ENCODE peak calls at places on chromosomes 12 and 14, in nine cellular contexts. O, L, S, T, V, I, F, Y and C are unnamed samples.

GRCh38 chr12:18135509-18135908 is 45.5 kb upstream of the RERGL start:
- DNase-seq in L (no peak), F (peak), S (no peak), V (no peak), I (no peak), Y (no peak), T (no peak), O (no peak), C (no peak)

GRCh38 chr12:123356159-123356670 is 8.4 kb downstream of the SBNO1 start:
- DNase-seq in L (no peak), V (no peak), F (no peak), O (no peak), Y (no peak), I (no peak), T (no peak), S (no peak), C (no peak)

GRCh38 chr12:63816031-63816430 is 28.5 kb upstream of the SRGAP1 start:
- DNase-seq in O (no peak), I (no peak), S (no peak), V (no peak), F (no peak), T (no peak), L (no peak), Y (no peak), C (no peak)

GRCh38 chr12:113152835-113153814 is 3.6 kb downstream of the CFAP73 start:
- DNase-seq in O (peak), T (peak), V (peak), F (peak), L (no peak), Y (peak), S (peak), I (no peak), C (peak)

GRCh38 chr14:92670967-92671366 is 77.5 kb downstream of the LGMN start:
- DNase-seq in S (no peak), T (no peak), I (no peak), V (no peak), F (no peak), L (no peak), O (no peak), Y (no peak), C (no peak)

GRCh38 chr14:86166541-86166940 is 636.6 kb downstream of the FLRT2 start:
- DNase-seq in Y (no peak), S (no peak), L (no peak), O (no peak), T (no peak), I (no peak), V (no peak), F (no peak), C (no peak)

GRCh38 chr12:121729021-121729420 is 16.5 kb downstream of the TMEM120B start:
- DNase-seq in S (no peak), L (no peak), I (no peak), V (no peak), F (no peak), T (no peak), Y (no peak), O (no peak), C (no peak)

GRCh38 chr14:102539544-102540309 is 30.2 kb upstream of the ANKRD9 start:
- DNase-seq in I (no peak), V (no peak), Y (no peak), F (no peak), S (peak), T (no peak), O (no peak), L (peak), C (no peak)

GRCh38 chr14:98871796-98872195 is 400.2 kb downstream of the BCL11B start:
- DNase-seq in S (no peak), O (no peak), Y (no peak), V (no peak), F (peak), T (no peak), I (no peak), L (no peak), C (no peak)

GRCh38 chr14:106459971-106460730 is 933.8 kb downstream of the TMEM121 start:
- DNase-seq in F (peak), S (no peak), L (no peak), Y (no peak), I (peak), T (peak), V (no peak), O (no peak), C (peak)

GRCh38 chr14:95489163-95489887 is 27.1 kb downstream of the SYNE3 start:
- DNase-seq in T (no peak), Y (no peak), I (no peak), V (peak), L (no peak), S (peak), F (peak), O (no peak), C (no peak)

GRCh38 chr12:10722905-10723866 is at the start of gene YBX3:
- DNase-seq in V (peak), L (peak), O (peak), I (peak), Y (peak), F (peak), T (peak), S (peak), C (peak)

GRCh38 chr14:72738181-72738611 is 155.7 kb downstream of the DPF3 start:
- DNase-seq in V (no peak), F (peak), Y (no peak), O (no peak), T (no peak), I (no peak), L (no peak), S (no peak), C (no peak)

GRCh38 chr12:104738841-104739642 is 219.0 kb downstream of the SLC41A2 start:
- DNase-seq in I (no peak), L (no peak), Y (no peak), T (no peak), S (no peak), V (no peak), O (no peak), F (no peak), C (peak)

GRCh38 chr14:100915582-100915981 is 12.1 kb upstream of the RTL1 start:
- DNase-seq in Y (no peak), O (no peak), L (no peak), S (no peak), F (no peak), T (no peak), I (no peak), V (no peak), C (no peak)

GRCh38 chr12:124562796-124563181 is 4.6 kb downstream of the NCOR2 start:
- DNase-seq in I (no peak), F (no peak), V (no peak), S (no peak), Y (no peak), O (no peak), T (no peak), L (no peak), C (no peak)

GRCh38 chr12:112846619-112847018 is 55.1 kb downstream of the RPH3A start:
- DNase-seq in S (no peak), F (no peak), Y (no peak), O (no peak), V (no peak), I (no peak), L (no peak), T (no peak), C (no peak)

GRCh38 chr12:49707812-49708147 is 575 bp upstream of the FMNL3 start:
- DNase-seq in I (no peak), S (no peak), L (no peak), V (no peak), F (no peak), O (no peak), Y (no peak), T (no peak), C (no peak)

GRCh38 chr12:104520242-104520900 is 63.6 kb downstream of the CHST11 start:
- DNase-seq in F (peak), V (no peak), I (no peak), Y (no peak), T (no peak), S (no peak), O (no peak), L (no peak), C (peak)

GRCh38 chr12:94561943-94562411 is 88.4 kb downstream of the TMCC3 start:
- DNase-seq in V (peak), L (no peak), S (no peak), T (no peak), Y (no peak), I (no peak), O (no peak), F (peak), C (peak)

GRCh38 chr14:89221109-89221508 is 195.9 kb downstream of the FOXN3 start:
- DNase-seq in V (no peak), O (no peak), T (no peak), S (peak), L (no peak), I (no peak), F (peak), Y (no peak), C (no peak)

GRCh38 chr12:62166525-62166924 is 93.7 kb upstream of the USP15 start:
- DNase-seq in L (no peak), F (no peak), S (no peak), O (no peak), I (no peak), V (no peak), Y (no peak), T (no peak), C (no peak)

GRCh38 chr12:127125607-127126259 is 1141.2 kb upstream of the TMEM132C start:
- DNase-seq in L (peak), Y (no peak), T (peak), V (no peak), O (no peak), F (peak), S (no peak), I (no peak), C (no peak)

GRCh38 chr12:74499192-74499591 is 38.4 kb upstream of the ATXN7L3B start:
- DNase-seq in V (no peak), I (no peak), F (no peak), Y (no peak), S (no peak), T (no peak), O (no peak), L (no peak), C (no peak)